ENCODE peak calls at places on chromosomes 7 and 10, in six cellular contexts. A is body of pancreas; J is IMR-90; Y is hepatocyte; Z is CD8-positive, alpha-beta T cell; W is colonic mucosa. L is an unnamed sample.

GRCh38 chr10:88923525-88923924 is 29.0 kb downstream of the ACTA2 start:
- DNase-seq in A (no peak), J (peak; percentile 78), Y (no peak), Z (no peak), W (no peak), L (no peak)

GRCh38 chr10:121681982-121682687 is 83.9 kb upstream of the FGFR2 start:
- DNase-seq in A (no peak), J (no peak), Y (no peak), Z (no peak), W (no peak), L (no peak)

GRCh38 chr7:68833442-68833841 is 764.8 kb upstream of the AUTS2 start:
- DNase-seq in A (no peak), J (no peak), Y (no peak), Z (no peak), W (no peak), L (no peak)

GRCh38 chr10:48794074-48794473 is 109.4 kb downstream of the WDFY4 start:
- DNase-seq in A (no peak), J (no peak), Y (no peak), Z (no peak), W (no peak), L (no peak)

GRCh38 chr10:98636921-98637329 is 190.2 kb upstream of the HPS1 start:
- DNase-seq in A (no peak), J (no peak), Y (no peak), Z (no peak), W (no peak), L (no peak)

GRCh38 chr10:71868192-71868697 is 17.2 kb upstream of the PSAP start:
- DNase-seq in A (no peak), J (peak; percentile 70), Y (peak; percentile 48), Z (no peak), W (peak; percentile 55), L (peak; percentile 75)

GRCh38 chr7:30268666-30269065 is 15.7 kb upstream of the ZNRF2 start:
- DNase-seq in A (no peak), J (no peak), Y (no peak), Z (no peak), W (no peak), L (no peak)

GRCh38 chr7:134368851-134369533 is 52.3 kb upstream of the SLC35B4 start:
- DNase-seq in A (peak; percentile 41), J (peak; percentile 51), Y (peak; percentile 71), Z (no peak), W (peak; percentile 49), L (no peak)

GRCh38 chr10:34098817-34099567 is 716.1 kb downstream of the PARD3 start:
- DNase-seq in A (no peak), J (peak; percentile 50), Y (no peak), Z (no peak), W (no peak), L (no peak)

DNA sequence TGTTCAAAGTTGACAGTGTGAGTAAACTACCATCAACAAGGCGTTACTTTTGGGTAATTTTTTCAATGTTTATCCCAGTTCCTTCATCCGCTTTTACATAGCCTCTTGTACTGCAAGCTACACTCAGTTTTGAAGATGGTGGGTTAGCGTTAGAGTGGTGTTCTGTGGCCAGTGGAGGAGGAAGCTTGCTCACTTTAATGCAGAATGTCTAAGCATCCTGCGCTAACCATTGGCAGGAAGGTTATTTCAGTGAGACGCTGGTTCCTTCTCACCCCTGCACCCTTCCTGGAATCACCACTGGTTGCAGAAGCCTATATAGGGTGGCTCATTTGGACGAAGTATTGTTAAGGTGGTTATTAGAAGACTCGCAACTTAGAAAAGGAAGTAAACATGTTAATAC is 159.1 kb downstream of the CELF2 start:
- DNase-seq in A (no peak), J (no peak), Y (no peak), Z (peak; percentile 49), W (no peak), L (no peak)
- H3K4me3 ChIP-seq in A (no peak overlapping the region), J (no peak overlapping the region), Y (no peak overlapping the region), Z (peak overlapping the region; percentile 14), W (no peak overlapping the region), L (no peak overlapping the region)

GRCh38 chr10:124065382-124066155 is 27.8 kb downstream of the CHST15 start:
- DNase-seq in A (no peak), J (no peak), Y (peak; percentile 57), Z (no peak), W (no peak), L (no peak)

GRCh38 chr10:124068929-124069328 is 24.5 kb downstream of the CHST15 start:
- DNase-seq in A (no peak), J (no peak), Y (no peak), Z (no peak), W (no peak), L (no peak)

GRCh38 chr10:124067825-124068400 is 25.5 kb downstream of the CHST15 start:
- DNase-seq in A (no peak), J (no peak), Y (no peak), Z (no peak), W (no peak), L (no peak)

GRCh38 chr10:124069341-124069740 is 24.1 kb downstream of the CHST15 start:
- DNase-seq in A (no peak), J (no peak), Y (no peak), Z (no peak), W (no peak), L (no peak)

GRCh38 chr10:124066744-124067714 is 26.4 kb downstream of the CHST15 start:
- DNase-seq in A (no peak), J (no peak), Y (no peak), Z (no peak), W (no peak), L (no peak)
- H3K4me1 ChIP-seq in A (peaks cover 41% of the 10 kb centered on the region), J (no peaks in the 10 kb centered on the region), Y (peaks cover 26% of the 10 kb centered on the region), Z (peaks cover 12% of the 10 kb centered on the region), W (peaks cover 3% of the 10 kb centered on the region), L (no peaks in the 10 kb centered on the region)

DNA sequence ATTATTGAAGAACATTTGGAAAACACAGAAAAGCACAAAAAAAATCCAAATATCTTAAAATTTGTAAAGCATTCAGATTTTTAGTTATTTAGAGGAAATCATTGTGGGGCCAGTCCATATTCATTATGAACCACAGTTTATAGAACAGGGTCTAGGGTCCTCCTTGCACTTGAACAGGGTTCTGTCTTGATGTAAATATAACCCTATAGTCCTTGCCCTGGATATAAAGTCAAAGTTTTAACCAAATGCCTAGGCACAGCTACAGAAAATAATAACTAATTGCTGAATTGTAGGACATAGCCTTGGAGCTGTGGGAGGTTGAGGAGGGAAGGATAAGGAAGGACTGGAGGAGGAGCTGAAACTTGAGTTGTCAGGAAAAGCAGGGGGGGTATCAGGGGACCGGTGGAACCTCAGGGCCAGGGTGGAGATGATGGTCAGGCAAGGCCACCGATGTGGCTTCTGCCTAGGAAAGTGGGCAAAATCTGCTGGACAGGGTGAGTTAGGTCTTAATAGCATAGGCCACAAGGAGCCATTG is 25.7 kb downstream of the CASP7 start:
- DNase-seq in A (no peak), J (no peak), Y (no peak), Z (no peak), W (no peak), L (no peak)
- TF ChIP-seq CTCF in A (no peak), J (no peak), Y (no peak), Z (no peak), W (no peak), L (no peak)

DNA sequence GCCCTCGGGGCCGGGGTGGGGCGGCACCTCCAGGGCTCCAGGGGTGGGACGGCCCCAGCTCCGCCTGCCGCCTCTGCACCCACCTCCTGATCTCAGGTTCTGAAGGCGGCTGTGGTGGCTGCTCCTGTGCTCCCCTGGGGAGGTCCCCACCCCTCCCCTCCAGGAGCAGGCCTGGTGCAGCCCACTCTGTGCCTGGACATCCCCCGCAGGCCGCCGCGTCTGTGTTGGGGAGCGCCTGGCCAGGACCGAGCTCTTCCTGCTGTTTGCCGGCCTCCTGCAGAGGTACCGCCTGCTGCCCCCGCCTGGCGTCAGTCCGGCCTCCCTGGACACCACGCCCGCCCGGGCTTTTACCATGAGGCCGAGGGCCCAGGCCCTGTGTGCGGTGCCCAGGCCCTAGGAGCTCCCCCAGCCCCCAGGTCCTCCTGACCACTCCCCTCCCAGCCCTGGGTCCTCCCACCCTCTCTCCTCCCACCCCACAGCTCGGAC is 5.5 kb downstream of the CYP2W1 start:
- DNase-seq in A (no peak), J (no peak), Y (peak; percentile 60), Z (no peak), W (no peak), L (no peak)
- H3K4me3 ChIP-seq in A (no peak overlapping the region), J (no peak overlapping the region), Y (no peak overlapping the region), Z (no peak overlapping the region), W (no peak overlapping the region), L (no peak overlapping the region)

DNA sequence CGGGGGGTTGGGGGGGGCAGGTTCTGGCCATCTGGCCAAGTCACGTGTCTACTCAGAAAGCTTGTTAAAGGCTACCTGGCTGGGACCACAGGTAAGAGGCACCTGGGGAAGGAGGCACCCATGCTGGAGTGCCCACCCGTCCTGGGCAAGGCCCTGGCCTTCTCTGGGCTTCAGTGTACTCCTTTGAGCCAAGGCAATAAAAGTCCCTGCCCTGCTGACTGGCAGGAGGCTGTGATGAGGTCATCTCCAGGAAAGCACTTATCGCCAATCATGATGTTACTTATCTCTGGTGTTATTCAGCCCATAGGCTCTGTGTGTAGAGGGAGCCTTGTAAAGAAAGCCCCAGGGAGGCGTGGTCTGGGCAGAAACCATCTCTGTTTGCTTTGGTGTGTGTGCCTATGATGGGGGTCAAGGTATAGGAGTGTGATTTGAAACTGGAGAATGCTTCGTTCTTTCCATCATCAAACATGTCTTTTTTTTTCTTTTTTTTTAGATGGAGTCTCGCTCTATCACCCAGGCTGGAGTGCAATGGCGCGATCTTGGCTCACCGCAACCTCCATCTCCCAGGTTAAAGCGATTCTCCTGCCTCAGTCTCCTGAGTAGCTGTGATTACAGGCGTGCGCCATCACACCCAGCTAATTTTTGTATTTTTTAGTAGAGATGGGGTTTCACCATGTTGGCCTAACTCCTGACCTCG is 2.5 kb upstream of the CLDN4 start:
- DNase-seq in A (no peak), J (peak; percentile 64), Y (peak; percentile 89), Z (no peak), W (peak; percentile 93), L (no peak)
- H3K4me1 ChIP-seq in A (peaks cover 69% of the 10 kb centered on the region), J (peaks cover 13% of the 10 kb centered on the region), Y (peaks cover 39% of the 10 kb centered on the region), Z (peaks cover 18% of the 10 kb centered on the region), W (peaks cover 9% of the 10 kb centered on the region), L (no peaks in the 10 kb centered on the region)

GRCh38 chr10:23656735-23657134 is 217.9 kb downstream of the OTUD1 start:
- DNase-seq in A (peak; percentile 13), J (no peak), Y (peak; percentile 18), Z (no peak), W (no peak), L (no peak)
- TF ChIP-seq CTCF in A (peak; percentile 61), J (no peak), Y (peak; percentile 55), Z (peak; percentile 35), W (no peak), L (no peak)

GRCh38 chr10:76961841-76962240 is 675.8 kb downstream of the KCNMA1 start:
- DNase-seq in A (no peak), J (no peak), Y (no peak), Z (no peak), W (no peak), L (no peak)
- H3K4me3 ChIP-seq in A (no peak overlapping the region), J (no peak overlapping the region), Y (no peak overlapping the region), Z (no peak overlapping the region), W (no peak overlapping the region), L (no peak overlapping the region)

L was measured in lung.